ENCODE peak calls at places on chromosomes 7 and 10, in four cellular contexts. One of them, this sample, is unnamed.

GRCh38 chr7:21355406-21355874 is 72.4 kb upstream of the SP4 start:
- DNase-seq in fibroblast of lung: no peak
- DNase-seq in mammary epithelial cell: no peak
- DNase-seq in HCT116: no peak
- DNase-seq in this sample: no peak

GRCh38 chr10:101939273-101939635 is 95.7 kb upstream of the KCNIP2 start:
- DNase-seq in mammary epithelial cell: peak; percentile 77
- DNase-seq in HCT116: peak; percentile 87
- DNase-seq in fibroblast of lung: peak; percentile 93
- DNase-seq in this sample: peak; percentile 27

GRCh38 chr10:132389631-132390454 is 7.2 kb upstream of the PWWP2B start:
- DNase-seq in mammary epithelial cell: no peak
- DNase-seq in fibroblast of lung: no peak
- DNase-seq in HCT116: no peak
- DNase-seq in this sample: peak; percentile 40

GRCh38 chr7:30226593-30227268 is 57.7 kb upstream of the ZNRF2 start:
- DNase-seq in mammary epithelial cell: peak; percentile 59
- DNase-seq in HCT116: peak; percentile 63
- DNase-seq in fibroblast of lung: no peak
- DNase-seq in this sample: peak; percentile 70

GRCh38 chr7:51640851-51641250 is 324.2 kb upstream of the COBL start:
- DNase-seq in mammary epithelial cell: no peak
- DNase-seq in fibroblast of lung: no peak
- DNase-seq in HCT116: no peak
- DNase-seq in this sample: no peak

GRCh38 chr10:104170610-104171269 is 48.8 kb downstream of the SFR1 start:
- DNase-seq in mammary epithelial cell: no peak
- DNase-seq in fibroblast of lung: no peak
- DNase-seq in HCT116: no peak
- DNase-seq in this sample: no peak

GRCh38 chr7:57201895-57202210 is 69.6 kb upstream of the ZNF479 start:
- DNase-seq in HCT116: no peak
- DNase-seq in mammary epithelial cell: no peak
- DNase-seq in fibroblast of lung: no peak
- DNase-seq in this sample: no peak

GRCh38 chr10:87761892-87762291 is 56.1 kb downstream of the ATAD1 start:
- DNase-seq in fibroblast of lung: peak; percentile 79
- DNase-seq in mammary epithelial cell: peak; percentile 83
- DNase-seq in HCT116: peak; percentile 40
- DNase-seq in this sample: peak; percentile 48

GRCh38 chr7:157464971-157465481 is 128.2 kb downstream of the DNAJB6 start:
- DNase-seq in HCT116: no peak
- DNase-seq in fibroblast of lung: no peak
- DNase-seq in mammary epithelial cell: no peak
- DNase-seq in this sample: no peak

GRCh38 chr10:54985732-54986131 is 184.7 kb upstream of the PCDH15 start:
- DNase-seq in HCT116: no peak
- DNase-seq in fibroblast of lung: peak; percentile 5
- DNase-seq in mammary epithelial cell: peak; percentile 4
- DNase-seq in this sample: peak; percentile 43

GRCh38 chr7:50653116-50653854 is 88.1 kb upstream of the DDC start:
- DNase-seq in fibroblast of lung: no peak
- DNase-seq in HCT116: no peak
- DNase-seq in mammary epithelial cell: no peak
- DNase-seq in this sample: peak; percentile 71

GRCh38 chr10:13271552-13272163 is 28.2 kb downstream of the PHYH start:
- DNase-seq in mammary epithelial cell: no peak
- DNase-seq in HCT116: peak; percentile 32
- DNase-seq in fibroblast of lung: no peak
- DNase-seq in this sample: peak; percentile 38

GRCh38 chr10:46547881-46548780 is 8.3 kb downstream of the GPRIN2 start:
- DNase-seq in fibroblast of lung: peak; percentile 38
- DNase-seq in mammary epithelial cell: no peak
- DNase-seq in HCT116: no peak
- DNase-seq in this sample: no peak

GRCh38 chr7:23680417-23681405 is 712 bp downstream of the FAM221A start:
- DNase-seq in HCT116: no peak
- DNase-seq in mammary epithelial cell: peak; percentile 20
- DNase-seq in fibroblast of lung: peak; percentile 60
- DNase-seq in this sample: peak; percentile 84

GRCh38 chr7:15433154-15433553 is 128.7 kb downstream of the AGMO start:
- DNase-seq in HCT116: no peak
- DNase-seq in fibroblast of lung: no peak
- DNase-seq in mammary epithelial cell: no peak
- DNase-seq in this sample: no peak

GRCh38 chr10:2772791-2773644 is 294.3 kb upstream of the PFKP start:
- DNase-seq in HCT116: no peak
- DNase-seq in mammary epithelial cell: no peak
- DNase-seq in fibroblast of lung: no peak
- DNase-seq in this sample: no peak

GRCh38 chr10:16156681-16157080 is 280.1 kb upstream of the PTER start:
- DNase-seq in fibroblast of lung: no peak
- DNase-seq in mammary epithelial cell: no peak
- DNase-seq in HCT116: no peak
- DNase-seq in this sample: no peak

GRCh38 chr10:16155761-16156322 is 281.0 kb upstream of the PTER start:
- DNase-seq in fibroblast of lung: no peak
- DNase-seq in HCT116: no peak
- DNase-seq in mammary epithelial cell: no peak
- DNase-seq in this sample: peak; percentile 8
- TF ChIP-seq CTCF in fibroblast of lung: no peak
- TF ChIP-seq CTCF in HCT116: peak; percentile 21
- TF ChIP-seq CTCF in mammary epithelial cell: no peak
- TF ChIP-seq CTCF in this sample: peak; percentile 5

GRCh38 chr10:112389147-112389822 is 15.4 kb downstream of the ACSL5 start:
- DNase-seq in HCT116: peak; percentile 99
- DNase-seq in fibroblast of lung: peak; percentile 49
- DNase-seq in mammary epithelial cell: peak; percentile 62
- DNase-seq in this sample: peak; percentile 35
- H2AFZ ChIP-seq in HCT116: no peak overlapping the region
- H2AFZ ChIP-seq in fibroblast of lung: peak overlapping the region; percentile 40
- H2AFZ ChIP-seq in mammary epithelial cell: peak overlapping the region; percentile 69
- H2AFZ ChIP-seq in this sample: no peak overlapping the region

DNA sequence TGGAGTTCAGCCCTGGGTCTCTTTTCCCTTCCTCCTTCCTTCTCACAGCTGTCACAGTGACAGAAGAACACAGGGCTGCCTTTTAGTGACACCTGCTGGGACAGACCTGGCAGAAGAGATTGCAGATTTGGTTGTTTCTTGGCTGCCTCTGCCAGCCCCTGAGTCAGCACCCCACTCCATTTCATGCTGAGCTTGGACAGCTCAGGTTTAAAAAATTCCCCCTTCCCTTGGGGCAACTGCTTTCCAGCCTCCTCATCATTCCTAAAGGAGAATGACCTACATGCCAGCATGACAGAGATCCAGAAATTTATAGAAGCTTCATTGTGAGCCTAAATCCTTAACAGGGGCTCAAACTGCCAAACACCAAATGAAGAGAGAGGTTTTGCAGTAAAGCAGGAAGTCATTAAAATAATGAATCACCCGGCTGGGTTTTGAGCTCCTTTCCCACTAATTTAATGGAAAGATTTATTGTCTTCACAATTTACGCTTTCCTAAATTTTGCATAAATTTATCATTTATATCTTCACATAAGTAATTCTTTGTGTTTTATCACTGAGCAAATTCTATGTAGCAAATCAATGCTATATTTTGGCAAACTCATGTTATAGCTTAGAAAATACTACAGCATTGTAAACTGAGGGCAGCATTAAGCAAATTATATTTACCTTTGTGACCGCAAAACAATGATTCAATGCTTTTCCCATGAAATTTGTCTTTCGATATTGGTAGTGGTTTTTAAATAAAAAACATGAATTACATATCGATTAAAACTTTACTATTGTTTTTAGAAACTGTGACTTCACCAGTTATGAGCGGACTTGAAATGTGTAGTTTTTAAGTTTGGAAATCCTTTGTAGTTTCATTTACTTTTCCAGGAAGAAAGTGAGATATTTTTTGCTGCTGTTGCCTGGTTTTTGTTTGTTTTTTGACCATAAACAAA is 399.5 kb upstream of the ANKRD30A start:
- DNase-seq in mammary epithelial cell: peak; percentile 95
- DNase-seq in HCT116: no peak
- DNase-seq in fibroblast of lung: peak; percentile 82
- DNase-seq in this sample: peak; percentile 60
- TF ChIP-seq CTCF in mammary epithelial cell: peak; percentile 71
- TF ChIP-seq CTCF in HCT116: no peak
- TF ChIP-seq CTCF in fibroblast of lung: peak; percentile 6
- TF ChIP-seq CTCF in this sample: peak; percentile 58

GRCh38 chr7:142690554-142691182 is 58.6 kb upstream of the PRSS1 start:
- DNase-seq in HCT116: no peak
- DNase-seq in fibroblast of lung: no peak
- DNase-seq in mammary epithelial cell: no peak
- DNase-seq in this sample: no peak
- H2AFZ ChIP-seq in HCT116: no peak overlapping the region
- H2AFZ ChIP-seq in fibroblast of lung: no peak overlapping the region
- H2AFZ ChIP-seq in mammary epithelial cell: no peak overlapping the region
- H2AFZ ChIP-seq in this sample: no peak overlapping the region

DNA sequence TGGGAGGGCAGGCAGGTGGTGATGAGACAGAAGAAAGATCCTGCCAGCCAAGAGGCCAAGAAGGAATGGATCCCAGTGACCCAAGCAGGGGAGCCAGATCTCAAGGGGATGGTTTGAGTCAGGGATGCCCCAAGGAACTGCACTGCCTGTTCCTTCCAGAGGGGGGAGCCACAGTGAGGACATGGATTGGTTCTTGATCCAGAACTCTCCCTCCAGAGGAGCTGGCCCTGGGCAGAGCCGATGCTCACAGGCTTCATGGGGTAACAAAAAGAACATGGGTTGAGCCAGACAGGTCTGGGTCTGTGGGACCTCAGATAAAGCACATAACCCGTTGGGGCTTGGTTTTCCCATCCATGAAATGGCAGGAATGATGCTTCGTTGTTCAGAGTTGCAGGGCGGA is 4.6 kb upstream of the DENND2A start:
- DNase-seq in mammary epithelial cell: no peak
- DNase-seq in HCT116: no peak
- DNase-seq in fibroblast of lung: no peak
- DNase-seq in this sample: no peak
- TF ChIP-seq CTCF in mammary epithelial cell: peak; percentile 28
- TF ChIP-seq CTCF in HCT116: peak; percentile 77
- TF ChIP-seq CTCF in fibroblast of lung: peak; percentile 28
- TF ChIP-seq CTCF in this sample: no peak

GRCh38 chr7:133180717-133181116 is 72.2 kb upstream of the EXOC4 start:
- DNase-seq in mammary epithelial cell: no peak
- DNase-seq in fibroblast of lung: no peak
- DNase-seq in HCT116: no peak
- DNase-seq in this sample: no peak
- H2AFZ ChIP-seq in mammary epithelial cell: no peak overlapping the region
- H2AFZ ChIP-seq in fibroblast of lung: no peak overlapping the region
- H2AFZ ChIP-seq in HCT116: no peak overlapping the region
- H2AFZ ChIP-seq in this sample: no peak overlapping the region

GRCh38 chr7:12686234-12686893 is 1.1 kb upstream of the ARL4A start:
- DNase-seq in fibroblast of lung: peak; percentile 86
- DNase-seq in mammary epithelial cell: peak; percentile 90
- DNase-seq in HCT116: peak; percentile 87
- DNase-seq in this sample: peak; percentile 94

GRCh38 chr7:12686894-12687212 is 580 bp upstream of the ARL4A start:
- DNase-seq in HCT116: no peak
- DNase-seq in mammary epithelial cell: no peak
- DNase-seq in fibroblast of lung: no peak
- DNase-seq in this sample: no peak

GRCh38 chr7:12684186-12684585 is 3.2 kb upstream of the ARL4A start:
- DNase-seq in fibroblast of lung: no peak
- DNase-seq in mammary epithelial cell: no peak
- DNase-seq in HCT116: no peak
- DNase-seq in this sample: no peak

GRCh38 chr7:12684733-12685132 is 2.7 kb upstream of the ARL4A start:
- DNase-seq in HCT116: no peak
- DNase-seq in fibroblast of lung: no peak
- DNase-seq in mammary epithelial cell: no peak
- DNase-seq in this sample: no peak

GRCh38 chr7:12685550-12685949 is 1.9 kb upstream of the ARL4A start:
- DNase-seq in HCT116: no peak
- DNase-seq in fibroblast of lung: peak; percentile 45
- DNase-seq in mammary epithelial cell: no peak
- DNase-seq in this sample: peak; percentile 53
- TF ChIP-seq CTCF in HCT116: peak; percentile 41
- TF ChIP-seq CTCF in fibroblast of lung: peak; percentile 51
- TF ChIP-seq CTCF in mammary epithelial cell: peak; percentile 36
- TF ChIP-seq CTCF in this sample: peak; percentile 28